ENCODE peak calls at places on chromosome 11, in seven cellular contexts. Z is fibroblast of lung, E is heart left ventricle, R is Peyer's patch, C is dorsolateral prefrontal cortex, Y is cardiac muscle cell, B is ovary. L is an unnamed sample. For H3K27me3, the result is how much of the 10 kb centered on the place peaks cover.

GRCh38 chr11:10414181-10414580 is 40.9 kb upstream of the AMPD3 start:
- DNase-seq in Y (no peak), C (no peak), B (no peak), Z (peak), R (no peak), E (peak), L (no peak)

GRCh38 chr11:73187854-73188253 is 30.2 kb upstream of the P2RY2 start:
- DNase-seq in E (no peak), C (no peak), B (no peak), Y (no peak), R (no peak), Z (no peak), L (no peak)

GRCh38 chr11:35847473-35847872 is 96.4 kb upstream of the LDLRAD3 start:
- DNase-seq in R (no peak), B (no peak), E (no peak), Y (no peak), C (no peak), Z (no peak), L (peak)

GRCh38 chr11:113632981-113633380 is 73.1 kb downstream of the TMPRSS5 start:
- DNase-seq in R (no peak), Z (peak), E (no peak), B (no peak), C (no peak), Y (no peak), L (no peak)

GRCh38 chr11:35478411-35479139 is 46.8 kb downstream of the PAMR1 start:
- DNase-seq in C (peak), E (peak), R (no peak), Y (no peak), Z (peak), B (no peak), L (no peak)

GRCh38 chr11:71452354-71453020 is 516 bp upstream of the NADSYN1 start:
- DNase-seq in Y (peak), R (peak), E (peak), Z (peak), C (peak), B (peak), L (no peak)

GRCh38 chr11:1394936-1395772 is 5.4 kb downstream of the BRSK2 start:
- DNase-seq in B (no peak), C (peak), Z (no peak), R (no peak), Y (no peak), E (no peak), L (no peak)

GRCh38 chr11:43937434-43938411 is 4.7 kb upstream of the C11orf96 start:
- DNase-seq in R (no peak), C (no peak), E (no peak), Z (peak), Y (no peak), B (no peak), L (no peak)

GRCh38 chr11:126029805-126030204 is 32.9 kb downstream of the CDON start:
- DNase-seq in Y (no peak), C (no peak), E (no peak), B (no peak), R (no peak), Z (no peak), L (no peak)

GRCh38 chr11:111871693-111872161 is 346 bp upstream of the ALG9 start:
- DNase-seq in Z (no peak), R (no peak), E (no peak), Y (no peak), C (no peak), B (no peak), L (no peak)

GRCh38 chr11:19345519-19345847 is 104.7 kb upstream of the E2F8 start:
- DNase-seq in R (no peak), Z (no peak), E (peak), B (no peak), C (peak), Y (peak), L (no peak)

GRCh38 chr11:36164522-36165250 is 124.5 kb downstream of the COMMD9 start:
- DNase-seq in Z (no peak), C (no peak), Y (no peak), B (no peak), R (no peak), E (no peak), L (no peak)

GRCh38 chr11:107196732-107197131 is 178.5 kb upstream of the GUCY1A2 start:
- DNase-seq in C (no peak), Y (no peak), Z (no peak), R (no peak), B (no peak), E (no peak), L (no peak)

GRCh38 chr11:130782361-130783221 is 133.7 kb downstream of the SNX19 start:
- DNase-seq in Y (no peak), C (no peak), Z (peak), R (no peak), E (no peak), B (no peak), L (peak)

GRCh38 chr11:121132211-121132976 is 31.4 kb downstream of the TECTA start:
- DNase-seq in B (no peak), Y (no peak), R (no peak), C (no peak), Z (peak), E (no peak), L (no peak)

GRCh38 chr11:9947231-9947864 is 283.5 kb downstream of the SWAP70 start:
- DNase-seq in Z (no peak), B (no peak), Y (no peak), E (no peak), C (no peak), R (no peak), L (no peak)

GRCh38 chr11:125166347-125166841 is 1.8 kb downstream of the PKNOX2 start:
- DNase-seq in B (peak), Y (peak), Z (peak), C (no peak), E (peak), R (no peak), L (no peak)

GRCh38 chr11:121418625-121419114 is 33.4 kb upstream of the SORL1 start:
- DNase-seq in E (peak), Y (no peak), C (no peak), Z (no peak), B (no peak), R (no peak), L (no peak)

GRCh38 chr11:92653448-92653847 is 316.0 kb upstream of the MTNR1B start:
- DNase-seq in R (no peak), E (no peak), B (no peak), Z (no peak), Y (no peak), C (no peak), L (no peak)

GRCh38 chr11:35491231-35491871 is 34.1 kb downstream of the PAMR1 start:
- DNase-seq in B (no peak), R (no peak), Y (no peak), C (no peak), Z (peak), E (no peak), L (no peak)

GRCh38 chr11:127873478-127873877 is 713.9 kb downstream of the ETS1 start:
- DNase-seq in B (no peak), Z (no peak), Y (no peak), R (no peak), C (no peak), E (no peak), L (no peak)

GRCh38 chr11:110389946-110390345 is 39.8 kb upstream of the FDX1 start:
- DNase-seq in Z (no peak), R (no peak), B (no peak), C (no peak), E (no peak), Y (no peak), L (no peak)

GRCh38 chr11:27217948-27218410 is 145.0 kb downstream of the CCDC34 start:
- DNase-seq in Z (peak), B (no peak), E (no peak), C (no peak), Y (no peak), R (no peak), L (no peak)

GRCh38 chr11:28759311-28759710 is 651.1 kb downstream of the METTL15 start:
- DNase-seq in B (no peak), C (no peak), Y (no peak), R (no peak), E (no peak), Z (peak), L (no peak)

GRCh38 chr11:132941024-132941646 is 591.2 kb downstream of the OPCML start:
- DNase-seq in C (no peak), R (no peak), E (no peak), Y (peak), B (no peak), Z (peak), L (no peak)

GRCh38 chr11:62153087-62153395 is 29.2 kb downstream of the INCENP start:
- DNase-seq in Y (no peak), C (no peak), B (no peak), E (no peak), Z (no peak), R (no peak), L (no peak)

GRCh38 chr11:77040889-77041288 is 6.7 kb downstream of the B3GNT6 start:
- DNase-seq in C (no peak), Z (no peak), R (no peak), E (no peak), B (no peak), Y (no peak), L (no peak)
- H3K27me3 ChIP-seq in C (under half), Z (under half), R (under half), E (under half), B (under half), Y (under half), L (under half)

DNA sequence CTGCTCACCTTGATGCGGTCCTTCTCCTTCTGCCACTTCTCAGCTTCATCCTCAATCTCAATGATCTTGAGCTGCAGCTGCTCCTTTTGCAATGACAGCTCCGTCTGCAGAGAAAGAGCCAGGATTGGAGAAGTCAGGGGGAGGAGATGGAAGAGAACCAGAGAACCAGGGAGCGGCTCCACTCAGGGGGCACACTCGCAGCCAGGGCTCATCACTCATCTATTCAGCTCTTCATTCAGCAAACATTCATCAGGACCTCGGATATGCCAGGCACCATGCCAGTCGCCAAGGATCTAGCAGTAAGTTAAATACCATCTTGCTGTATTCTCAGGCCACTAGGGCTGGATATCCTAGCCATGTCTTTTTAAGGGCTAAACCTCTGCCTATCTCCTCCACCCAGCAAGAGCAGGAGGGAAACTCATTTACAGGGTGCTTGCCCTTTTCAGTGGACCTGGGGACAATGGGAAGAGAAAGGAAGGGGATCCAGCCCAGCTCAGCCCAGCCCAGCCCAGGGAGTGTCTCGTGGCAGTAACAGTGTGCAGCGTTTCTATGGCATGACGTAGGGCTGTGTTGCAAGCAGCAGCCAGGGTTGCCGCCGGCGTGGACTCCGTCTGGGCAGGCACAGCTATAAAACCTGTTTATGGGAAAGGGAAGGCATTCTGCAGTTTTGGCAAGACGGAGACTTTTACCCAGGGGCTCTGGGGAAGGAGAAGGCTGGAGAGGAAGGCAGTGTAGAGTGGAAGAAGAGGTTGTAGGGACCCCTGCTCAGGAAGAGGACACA is 9.3 kb downstream of the TRIM29 start:
- DNase-seq in E (peak), Z (peak), R (no peak), C (peak), B (peak), Y (no peak), L (no peak)
- H3K27me3 ChIP-seq in E (under half), Z (under half), R (under half), C (under half), B (under half), Y (under half), L (under half)

GRCh38 chr11:69703711-69704507 is at the start of gene FGF19:
- DNase-seq in B (no peak), Y (no peak), Z (no peak), R (no peak), C (no peak), E (no peak), L (no peak)
- H3K27me3 ChIP-seq in B (under half), Y (half or more), Z (under half), R (under half), C (under half), E (half or more), L (under half)

GRCh38 chr11:75430692-75431532 is 2.1 kb downstream of the KLHL35 start:
- DNase-seq in E (peak), Z (no peak), B (no peak), R (no peak), C (no peak), Y (no peak), L (no peak)

GRCh38 chr11:75429641-75429901 is 3.4 kb downstream of the KLHL35 start:
- DNase-seq in R (no peak), B (no peak), Z (no peak), C (no peak), E (no peak), Y (no peak), L (no peak)

GRCh38 chr11:75429902-75430691 is 2.9 kb downstream of the KLHL35 start:
- DNase-seq in R (no peak), E (peak), C (no peak), B (peak), Z (peak), Y (peak), L (no peak)

GRCh38 chr11:75428301-75428724 is 4.7 kb downstream of the KLHL35 start:
- DNase-seq in R (peak), E (peak), Y (peak), B (peak), Z (peak), C (peak), L (no peak)

DNA sequence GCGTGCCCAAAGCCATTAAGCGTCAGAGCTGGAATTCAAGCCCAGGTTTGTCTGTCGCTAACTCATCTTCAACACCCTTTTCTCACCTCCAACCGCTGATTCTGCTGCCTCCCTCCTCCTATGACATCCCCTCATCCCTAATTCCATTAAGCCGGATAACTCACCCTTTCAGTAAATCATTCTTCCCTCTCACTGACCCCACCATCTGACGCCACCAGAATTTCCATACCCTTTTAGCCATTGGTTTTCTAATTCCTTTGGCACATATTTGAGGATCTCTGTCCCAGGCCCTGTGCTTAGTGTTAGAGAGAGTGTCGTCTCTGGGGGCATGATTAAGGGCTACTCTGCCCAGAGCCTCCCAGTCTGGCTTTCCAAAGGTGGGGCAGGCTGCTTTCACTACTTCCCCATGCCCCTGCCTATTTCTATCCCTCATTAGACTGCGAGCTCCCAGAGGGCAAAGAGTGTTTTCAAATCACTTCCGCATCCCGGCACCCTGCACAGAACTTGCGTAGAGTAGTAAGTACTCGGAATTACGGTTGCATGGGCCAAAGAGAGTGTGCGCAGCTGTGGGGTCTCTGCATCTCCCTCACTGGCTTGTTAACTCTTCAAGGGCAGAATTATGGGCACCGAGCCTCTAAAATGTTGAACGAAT is 3.9 kb downstream of the KLHL35 start:
- DNase-seq in C (no peak), Y (no peak), B (no peak), R (no peak), E (peak), Z (no peak), L (no peak)
- H3K27me3 ChIP-seq in C (under half), Y (half or more), B (under half), R (under half), E (under half), Z (under half), L (under half)

DNA sequence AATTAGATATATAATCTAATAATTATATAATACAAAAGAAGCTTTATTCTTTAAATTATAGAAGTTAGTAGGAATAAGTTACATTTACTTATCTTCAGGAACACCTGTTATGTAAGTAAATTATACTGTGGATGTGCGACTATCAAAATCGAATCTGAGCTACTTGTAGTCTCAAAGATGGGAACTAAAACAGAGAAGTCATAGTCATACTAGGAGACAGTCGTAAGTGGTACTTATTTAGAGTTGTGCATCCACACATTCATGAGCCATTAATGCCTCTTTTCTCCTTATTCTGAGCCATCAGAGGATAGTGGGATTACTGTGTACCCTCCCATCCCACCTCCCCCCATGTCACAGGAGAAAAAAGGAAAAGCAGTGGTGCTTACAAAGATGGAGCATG is 114.4 kb downstream of the CADM1 start:
- DNase-seq in R (no peak), B (no peak), C (no peak), Z (no peak), Y (no peak), E (no peak), L (no peak)
- H3K27me3 ChIP-seq in R (under half), B (under half), C (under half), Z (under half), Y (under half), E (under half), L (under half)

GRCh38 chr11:31819533-31820437 is 8.7 kb upstream of the PAX6 start:
- DNase-seq in B (no peak), E (no peak), Y (no peak), Z (no peak), C (peak), R (no peak), L (no peak)
- H3K27me3 ChIP-seq in B (under half), E (half or more), Y (half or more), Z (half or more), C (under half), R (under half), L (under half)

L was measured in vagina.